ENCODE peak calls at places on chromosomes 3 and 15, in six cellular contexts. W is ovary, X is psoas muscle, G is substantia nigra, L is Peyer's patch, M is hepatocyte. Y is an unnamed sample.

GRCh38 chr15:89912145-89912673 is 543 bp downstream of the ARPIN start:
- DNase-seq in W (peak; percentile 51), X (peak; percentile 74), G (peak; percentile 24), L (no peak), M (peak; percentile 51), Y (peak; percentile 55)

GRCh38 chr15:31598620-31599019 is 272.0 kb downstream of the KLF13 start:
- DNase-seq in W (no peak), X (no peak), G (no peak), L (no peak), M (peak; percentile 73), Y (no peak)

GRCh38 chr3:13109516-13109915 is 36.3 kb upstream of the IQSEC1 start:
- DNase-seq in W (no peak), X (no peak), G (no peak), L (no peak), M (no peak), Y (no peak)

GRCh38 chr3:81270603-81271371 is 490.7 kb downstream of the GBE1 start:
- DNase-seq in W (no peak), X (no peak), G (no peak), L (no peak), M (peak; percentile 8), Y (no peak)

GRCh38 chr3:186053954-186054353 is 54.9 kb downstream of the ETV5 start:
- DNase-seq in W (no peak), X (no peak), G (no peak), L (no peak), M (no peak), Y (no peak)

GRCh38 chr3:197203714-197204146 is 94.7 kb downstream of the DLG1 start:
- DNase-seq in W (no peak), X (no peak), G (no peak), L (no peak), M (no peak), Y (no peak)

GRCh38 chr15:56767315-56767714 is 34.0 kb upstream of the ZNF280D start:
- DNase-seq in W (no peak), X (no peak), G (no peak), L (no peak), M (no peak), Y (no peak)

GRCh38 chr3:184176377-184177330 is 2.0 kb downstream of the AP2M1 start:
- DNase-seq in W (peak; percentile 78), X (peak; percentile 83), G (peak; percentile 33), L (no peak), M (peak; percentile 92), Y (peak; percentile 83)

GRCh38 chr3:50913279-50913678 is 238.6 kb downstream of the DOCK3 start:
- DNase-seq in W (no peak), X (no peak), G (no peak), L (no peak), M (no peak), Y (no peak)

GRCh38 chr3:157099337-157100078 is 60.4 kb downstream of the CCNL1 start:
- DNase-seq in W (no peak), X (no peak), G (no peak), L (no peak), M (no peak), Y (no peak)

GRCh38 chr3:23389089-23389488 is 186.0 kb downstream of the UBE2E2 start:
- DNase-seq in W (no peak), X (no peak), G (no peak), L (no peak), M (no peak), Y (no peak)

GRCh38 chr15:39720721-39721611 is 61.7 kb downstream of the FSIP1 start:
- DNase-seq in W (no peak), X (no peak), G (no peak), L (no peak), M (peak; percentile 8), Y (no peak)

GRCh38 chr3:162338514-162338913 is 841.9 kb downstream of the OTOL1 start:
- DNase-seq in W (no peak), X (no peak), G (no peak), L (no peak), M (no peak), Y (no peak)

GRCh38 chr3:78988324-78988723 is 779.5 kb downstream of the ROBO1 start:
- DNase-seq in W (no peak), X (no peak), G (no peak), L (no peak), M (peak; percentile 28), Y (no peak)

GRCh38 chr3:157920804-157921203 is 185.4 kb downstream of the SHOX2 start:
- DNase-seq in W (no peak), X (no peak), G (no peak), L (no peak), M (no peak), Y (no peak)

GRCh38 chr3:47011371-47011770 is 31.9 kb downstream of the NBEAL2 start:
- DNase-seq in W (no peak), X (no peak), G (no peak), L (no peak), M (no peak), Y (peak; percentile 21)

DNA sequence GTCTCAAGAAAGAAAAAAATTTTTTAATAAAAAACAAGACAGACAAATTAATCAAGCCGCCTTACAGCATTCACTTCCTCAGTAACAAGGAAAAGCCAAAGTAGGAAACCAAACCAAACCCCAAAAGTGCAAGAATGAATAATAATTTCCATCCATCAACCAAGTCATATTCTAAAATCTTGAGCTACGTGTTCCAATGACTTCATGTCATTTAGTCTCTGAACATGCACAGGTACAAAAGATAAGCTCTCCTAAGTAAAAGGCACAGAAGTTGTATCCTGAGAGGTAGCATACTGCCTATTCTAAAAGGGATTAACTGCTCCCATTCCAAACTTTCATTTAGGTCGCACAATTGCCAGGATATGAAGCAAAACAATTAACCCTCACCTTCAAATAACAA is 29.7 kb downstream of the SLC4A7 start:
- DNase-seq in W (no peak), X (no peak), G (no peak), L (no peak), M (no peak), Y (no peak)
- H3K27ac ChIP-seq in W (peak overlapping the region; percentile 47), X (peak overlapping the region; percentile 48), G (no peak overlapping the region), L (no peak overlapping the region), M (no peak overlapping the region), Y (no peak overlapping the region)

DNA sequence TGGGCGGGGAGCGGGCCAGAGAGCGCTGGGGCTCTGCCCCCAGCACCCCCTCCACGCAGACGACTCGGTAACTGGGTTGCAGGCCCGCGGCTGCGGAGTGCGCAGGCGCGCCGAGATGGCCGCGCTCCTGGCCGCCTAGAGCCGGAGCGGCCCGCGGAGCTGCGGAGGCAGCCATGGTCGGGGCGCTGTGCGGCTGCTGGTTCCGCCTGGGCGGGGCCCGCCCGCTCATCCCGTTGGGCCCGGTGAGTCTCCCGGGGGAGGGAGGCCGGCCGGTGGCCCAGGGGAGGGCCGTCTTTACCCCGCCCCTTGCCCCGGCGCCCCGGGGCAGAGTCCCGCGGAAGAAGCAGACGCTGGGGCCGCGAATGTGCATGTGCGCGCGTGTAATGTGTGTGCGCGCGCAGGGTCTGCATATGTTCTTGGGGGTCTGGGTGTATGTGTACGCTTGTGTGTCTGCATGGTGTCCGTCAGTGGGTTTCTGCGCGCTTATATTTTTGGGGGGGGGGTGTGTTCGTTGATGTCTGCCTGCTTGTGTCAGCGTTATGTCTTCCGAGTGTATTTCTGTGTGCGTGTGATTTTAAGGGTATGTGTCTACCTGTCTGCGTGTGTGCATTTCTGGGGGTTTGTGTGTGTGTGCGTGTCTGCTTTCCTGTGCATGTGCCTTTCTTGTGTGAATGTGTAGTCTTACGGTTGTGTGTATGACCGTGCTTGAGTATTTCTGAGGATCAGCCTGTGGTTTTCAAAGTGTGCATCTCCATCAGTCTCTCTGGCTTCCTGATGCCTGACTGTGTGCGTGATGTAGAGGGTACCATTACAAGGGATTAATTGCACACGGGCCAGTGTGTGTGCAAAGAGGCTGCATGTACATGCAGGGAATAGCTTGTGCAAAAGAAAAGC is at the start of gene ABHD14A:
- DNase-seq in W (peak; percentile 86), X (peak; percentile 88), G (peak; percentile 62), L (peak; percentile 61), M (peak; percentile 89), Y (peak; percentile 79)
- H3K27ac ChIP-seq in W (peak within 1 kb of the TSS; percentile 88), X (peak within 1 kb of the TSS; percentile 93), G (peak within 1 kb of the TSS; percentile 96), L (peak within 1 kb of the TSS; percentile 92), M (peak within 1 kb of the TSS; percentile 97), Y (peak within 1 kb of the TSS; percentile 59)

GRCh38 chr15:63243776-63244175 is 33.6 kb upstream of the APH1B start:
- DNase-seq in W (no peak), X (no peak), G (no peak), L (no peak), M (no peak), Y (no peak)

GRCh38 chr15:63241316-63241715 is 36.1 kb upstream of the APH1B start:
- DNase-seq in W (no peak), X (no peak), G (no peak), L (no peak), M (no peak), Y (no peak)

GRCh38 chr15:63244976-63245645 is 32.3 kb upstream of the APH1B start:
- DNase-seq in W (no peak), X (no peak), G (no peak), L (no peak), M (no peak), Y (no peak)

GRCh38 chr15:63244399-63244798 is 33.0 kb upstream of the APH1B start:
- DNase-seq in W (no peak), X (no peak), G (no peak), L (no peak), M (no peak), Y (no peak)

GRCh38 chr15:63243101-63243500 is 34.3 kb upstream of the APH1B start:
- DNase-seq in W (no peak), X (no peak), G (no peak), L (no peak), M (no peak), Y (peak; percentile 49)
- H3K27ac ChIP-seq in W (no peak overlapping the region), X (peak overlapping the region; percentile 24), G (no peak overlapping the region), L (peak overlapping the region; percentile 65), M (no peak overlapping the region), Y (no peak overlapping the region)

DNA sequence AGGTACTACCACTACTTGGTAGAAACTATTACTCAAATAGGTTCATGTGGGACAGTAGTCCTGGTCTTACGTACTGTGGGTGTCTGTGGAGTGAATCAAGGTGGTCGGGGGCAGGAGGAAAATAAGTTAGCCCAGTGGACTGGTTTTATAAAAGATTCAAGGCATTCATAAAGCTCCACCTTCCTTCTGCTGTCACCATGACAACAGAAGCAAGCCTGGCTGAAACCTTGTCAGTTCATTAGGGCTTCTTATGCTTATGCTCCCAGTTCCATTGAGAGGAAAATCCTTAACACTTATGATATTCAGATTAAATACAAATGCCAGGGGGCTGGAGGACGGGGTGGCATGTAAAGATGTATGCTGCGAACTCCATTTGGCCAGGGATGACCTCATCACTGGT is 283.0 kb upstream of the ATP10A start:
- DNase-seq in W (no peak), X (no peak), G (no peak), L (no peak), M (no peak), Y (no peak)
- H3K27ac ChIP-seq in W (no peak overlapping the region), X (no peak overlapping the region), G (no peak overlapping the region), L (no peak overlapping the region), M (no peak overlapping the region), Y (no peak overlapping the region)

GRCh38 chr3:124679048-124679638 is 51.1 kb upstream of the UMPS start:
- DNase-seq in W (no peak), X (no peak), G (no peak), L (no peak), M (no peak), Y (no peak)
- H3K27ac ChIP-seq in W (no peak overlapping the region), X (no peak overlapping the region), G (no peak overlapping the region), L (no peak overlapping the region), M (no peak overlapping the region), Y (no peak overlapping the region)

DNA sequence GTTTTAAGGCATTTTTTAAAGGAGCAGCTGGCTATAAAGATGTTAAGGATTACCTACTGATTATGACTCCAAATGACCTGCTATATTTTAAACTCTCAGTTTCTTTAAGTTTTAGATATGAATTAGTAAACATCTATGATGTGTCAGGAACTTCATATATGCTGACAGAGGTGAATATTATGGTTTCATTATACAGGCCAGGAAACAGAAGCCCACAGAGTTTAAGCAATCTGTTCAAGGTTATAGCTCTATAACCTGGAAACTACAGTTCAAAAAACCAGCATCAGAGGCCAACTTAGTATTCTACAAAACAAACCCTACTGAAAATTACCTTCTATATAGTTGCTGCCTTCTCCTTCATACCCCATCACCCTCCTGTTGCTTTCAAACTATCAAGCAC is 17.4 kb downstream of the PLSCR4 start:
- DNase-seq in W (no peak), X (no peak), G (no peak), L (no peak), M (no peak), Y (no peak)
- H3K27ac ChIP-seq in W (no peak overlapping the region), X (no peak overlapping the region), G (no peak overlapping the region), L (no peak overlapping the region), M (no peak overlapping the region), Y (no peak overlapping the region)

Y was measured in right cardiac atrium.